ENCODE peak calls at places on chromosomes 7 and 10, in six cellular contexts. K is psoas muscle, E is cardiac fibroblast, W is IMR-90, B is endothelial cell, X is neural crest cell. J is an unnamed sample.

GRCh38 chr7:76325092-76325491 is 22.6 kb downstream of the HSPB1 start:
- DNase-seq in K (peak), E (no peak), W (no peak), B (no peak), X (no peak), J (no peak)

GRCh38 chr7:98086231-98086855 is 20.3 kb upstream of the LMTK2 start:
- DNase-seq in K (no peak), E (no peak), W (no peak), B (no peak), X (no peak), J (no peak)

GRCh38 chr7:37433166-37433565 is 15.5 kb downstream of the ELMO1 start:
- DNase-seq in K (no peak), E (no peak), W (no peak), B (no peak), X (no peak), J (no peak)

GRCh38 chr7:121429803-121430202 is 33.7 kb upstream of the FAM3C start:
- DNase-seq in K (no peak), E (no peak), W (no peak), B (no peak), X (no peak), J (no peak)

GRCh38 chr10:65571011-65571570 is 1354.7 kb upstream of the LRRTM3 start:
- DNase-seq in K (no peak), E (peak), W (no peak), B (no peak), X (no peak), J (no peak)

GRCh38 chr10:92082583-92083280 is 159.2 kb downstream of the BTAF1 start:
- DNase-seq in K (no peak), E (no peak), W (peak), B (no peak), X (no peak), J (no peak)

GRCh38 chr10:125003146-125003900 is 61.4 kb downstream of the ZRANB1 start:
- DNase-seq in K (peak), E (no peak), W (no peak), B (no peak), X (no peak), J (no peak)

GRCh38 chr10:81600185-81600584 is 274.8 kb upstream of the NRG3 start:
- DNase-seq in K (no peak), E (peak), W (no peak), B (no peak), X (no peak), J (no peak)

GRCh38 chr7:92421676-92422435 is 25.4 kb upstream of the GATAD1 start:
- DNase-seq in K (no peak), E (peak), W (peak), B (no peak), X (no peak), J (no peak)

GRCh38 chr10:60958892-60959601 is 15.1 kb upstream of the RHOBTB1 start:
- DNase-seq in K (no peak), E (peak), W (peak), B (no peak), X (no peak), J (no peak)

GRCh38 chr10:131853610-131853964 is 47.2 kb upstream of the PPP2R2D start:
- DNase-seq in K (no peak), E (no peak), W (no peak), B (no peak), X (no peak), J (no peak)

GRCh38 chr7:44460325-44460724 is 30.1 kb downstream of the NUDCD3 start:
- DNase-seq in K (no peak), E (no peak), W (no peak), B (no peak), X (no peak), J (peak)

GRCh38 chr7:36388423-36388822 is 1.2 kb upstream of the ANLN start:
- DNase-seq in K (no peak), E (no peak), W (no peak), B (no peak), X (no peak), J (no peak)

GRCh38 chr10:70381491-70382421 is 669 bp downstream of the LRRC20 start:
- DNase-seq in K (peak), E (peak), W (peak), B (peak), X (peak), J (peak)

GRCh38 chr7:18402488-18403183 is 92.9 kb upstream of the HDAC9 start:
- DNase-seq in K (no peak), E (peak), W (peak), B (no peak), X (no peak), J (no peak)

GRCh38 chr10:31669367-31669766 is 259.3 kb downstream of the ARHGAP12 start:
- DNase-seq in K (no peak), E (no peak), W (no peak), B (no peak), X (no peak), J (no peak)

GRCh38 chr10:91410638-91411367 is 659 bp downstream of the HECTD2 start:
- DNase-seq in K (no peak), E (peak), W (peak), B (no peak), X (no peak), J (peak)

GRCh38 chr7:67019562-67020390 is 23.1 kb downstream of the TYW1 start:
- DNase-seq in K (no peak), E (peak), W (peak), B (no peak), X (no peak), J (peak)

GRCh38 chr10:75398238-75398629 is 3.3 kb downstream of the ZNF503 start:
- DNase-seq in K (no peak), E (peak), W (no peak), B (no peak), X (no peak), J (no peak)

GRCh38 chr7:37540917-37541316 is 92.3 kb upstream of the ELMO1 start:
- DNase-seq in K (peak), E (no peak), W (no peak), B (no peak), X (no peak), J (no peak)

GRCh38 chr7:28984219-28984618 is 26.1 kb upstream of the TRIL start:
- DNase-seq in K (no peak), E (no peak), W (no peak), B (no peak), X (no peak), J (no peak)

GRCh38 chr10:84317174-84317573 is 11.2 kb upstream of the CCSER2 start:
- DNase-seq in K (no peak), E (no peak), W (no peak), B (no peak), X (no peak), J (no peak)

GRCh38 chr10:97163646-97164535 is 21.9 kb downstream of the SLIT1 start:
- DNase-seq in K (no peak), E (no peak), W (no peak), B (no peak), X (no peak), J (no peak)

GRCh38 chr10:131972474-131973071 is 9.2 kb downstream of the BNIP3 start:
- DNase-seq in K (peak), E (peak), W (peak), B (no peak), X (no peak), J (peak)

GRCh38 chr10:89003344-89003743 is 12.7 kb downstream of the FAS start:
- DNase-seq in K (no peak), E (no peak), W (peak), B (no peak), X (no peak), J (no peak)

GRCh38 chr10:109838592-109839244 is 84.6 kb downstream of the XPNPEP1 start:
- DNase-seq in K (no peak), E (no peak), W (no peak), B (no peak), X (no peak), J (no peak)

GRCh38 chr7:114364151-114364550 is 50.5 kb upstream of the FOXP2 start:
- DNase-seq in K (no peak), E (no peak), W (no peak), B (no peak), X (no peak), J (no peak)

GRCh38 chr10:100985336-100985735 is 2.0 kb downstream of the MRPL43 start:
- DNase-seq in K (peak), E (no peak), W (no peak), B (no peak), X (no peak), J (no peak)

GRCh38 chr10:133379152-133379800 is at the start of gene PAOX:
- DNase-seq in K (peak), E (peak), W (peak), B (peak), X (peak), J (peak)

GRCh38 chr10:99370993-99371392 is 41.8 kb downstream of the CNNM1 start:
- DNase-seq in K (no peak), E (peak), W (peak), B (peak), X (peak), J (peak)

GRCh38 chr10:5684971-5685763 is 529 bp downstream of the TASOR2 start:
- DNase-seq in K (peak), E (peak), W (peak), B (peak), X (peak), J (peak)

GRCh38 chr7:73988197-73988596 is 39.8 kb upstream of the ELN start:
- DNase-seq in K (no peak), E (peak), W (peak), B (no peak), X (peak), J (no peak)

GRCh38 chr7:31782411-31782991 is 95.5 kb downstream of the PPP1R17 start:
- DNase-seq in K (no peak), E (peak), W (peak), B (peak), X (peak), J (peak)

GRCh38 chr7:157541796-157542668 is 205.2 kb downstream of the DNAJB6 start:
- DNase-seq in K (peak), E (no peak), W (no peak), B (no peak), X (no peak), J (no peak)

GRCh38 chr7:100191775-100192174 is 14.1 kb downstream of the STAG3 start:
- DNase-seq in K (no peak), E (peak), W (peak), B (no peak), X (no peak), J (no peak)

GRCh38 chr7:100190059-100190711 is 12.5 kb downstream of the STAG3 start:
- DNase-seq in K (no peak), E (peak), W (peak), B (no peak), X (no peak), J (no peak)

GRCh38 chr7:100192951-100193350 is 15.2 kb downstream of the STAG3 start:
- DNase-seq in K (no peak), E (no peak), W (no peak), B (no peak), X (no peak), J (no peak)

GRCh38 chr7:100189061-100189460 is 11.3 kb downstream of the STAG3 start:
- DNase-seq in K (no peak), E (no peak), W (no peak), B (no peak), X (no peak), J (no peak)
- TF ChIP-seq CTCF in K (no peak), E (no peak), W (peak), B (no peak), X (peak), J (no peak)

DNA sequence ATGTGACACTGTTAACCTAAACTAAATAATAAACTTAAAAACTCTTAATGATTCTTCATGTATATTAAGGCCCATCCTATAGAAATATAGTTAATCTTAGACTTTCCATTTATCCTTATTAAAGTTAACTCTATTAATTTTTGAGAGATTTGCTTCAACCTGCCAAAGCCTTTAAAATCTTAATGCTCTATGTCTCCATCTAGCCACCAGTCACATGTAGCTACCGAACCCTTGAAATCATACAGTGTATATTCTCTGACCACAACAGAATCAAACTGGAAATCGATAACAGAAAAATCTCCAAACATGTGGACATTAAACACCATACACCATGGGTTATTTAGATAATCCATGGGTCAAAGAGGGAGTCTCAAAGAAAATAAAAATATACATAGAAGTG is 51.9 kb downstream of the ASZ1 start:
- DNase-seq in K (no peak), E (peak), W (peak), B (no peak), X (no peak), J (no peak)
- TF ChIP-seq CTCF in K (no peak), E (peak), W (peak), B (no peak), X (no peak), J (no peak)

DNA sequence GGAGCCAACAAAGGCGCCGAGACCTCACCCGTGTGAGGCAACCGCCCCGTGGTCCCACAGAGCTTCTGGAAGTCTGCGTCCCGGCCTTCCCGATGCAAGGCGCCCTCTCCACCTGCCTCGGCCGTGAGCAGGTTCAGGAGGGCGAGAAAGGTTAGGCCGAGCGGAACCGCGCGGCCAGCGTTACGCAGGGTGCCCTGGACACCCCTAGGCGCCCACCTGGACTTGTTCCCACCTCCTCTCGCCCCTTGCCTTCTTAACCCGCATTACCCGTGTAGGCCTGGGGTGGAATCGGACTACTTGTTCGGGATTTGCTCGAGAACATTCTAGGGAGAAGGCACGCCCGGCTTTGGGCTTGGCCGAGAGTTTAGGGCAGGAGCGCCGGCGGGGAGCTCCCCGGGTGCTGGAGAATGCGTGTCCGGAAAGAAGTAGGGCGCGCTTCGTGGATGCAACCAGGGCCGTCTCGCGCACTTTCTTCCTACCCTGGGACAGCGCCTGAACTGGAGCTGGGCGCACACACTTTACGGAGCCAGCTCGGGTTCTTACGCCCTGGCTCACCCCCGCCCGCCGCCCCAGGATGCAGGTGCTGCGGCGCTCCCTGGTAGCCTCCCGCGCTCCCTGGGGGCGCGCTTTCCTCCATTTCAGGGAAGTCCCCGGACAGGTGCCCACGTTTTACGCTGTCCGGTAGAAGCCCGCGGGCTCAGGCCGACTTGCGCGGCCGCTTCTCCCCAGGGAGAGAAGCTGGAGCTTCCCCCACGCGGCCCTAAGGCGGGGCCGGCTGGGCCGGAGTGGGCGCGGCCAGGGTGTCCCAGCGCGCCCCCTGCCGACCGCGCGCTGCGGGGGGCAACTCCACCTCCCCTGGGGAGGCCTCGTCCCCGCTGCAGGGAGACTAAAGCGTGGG is 74.5 kb downstream of the INSIG1 start:
- DNase-seq in K (peak), E (no peak), W (no peak), B (no peak), X (no peak), J (peak)
- TF ChIP-seq CTCF in K (peak), E (no peak), W (peak), B (peak), X (no peak), J (peak)

DNA sequence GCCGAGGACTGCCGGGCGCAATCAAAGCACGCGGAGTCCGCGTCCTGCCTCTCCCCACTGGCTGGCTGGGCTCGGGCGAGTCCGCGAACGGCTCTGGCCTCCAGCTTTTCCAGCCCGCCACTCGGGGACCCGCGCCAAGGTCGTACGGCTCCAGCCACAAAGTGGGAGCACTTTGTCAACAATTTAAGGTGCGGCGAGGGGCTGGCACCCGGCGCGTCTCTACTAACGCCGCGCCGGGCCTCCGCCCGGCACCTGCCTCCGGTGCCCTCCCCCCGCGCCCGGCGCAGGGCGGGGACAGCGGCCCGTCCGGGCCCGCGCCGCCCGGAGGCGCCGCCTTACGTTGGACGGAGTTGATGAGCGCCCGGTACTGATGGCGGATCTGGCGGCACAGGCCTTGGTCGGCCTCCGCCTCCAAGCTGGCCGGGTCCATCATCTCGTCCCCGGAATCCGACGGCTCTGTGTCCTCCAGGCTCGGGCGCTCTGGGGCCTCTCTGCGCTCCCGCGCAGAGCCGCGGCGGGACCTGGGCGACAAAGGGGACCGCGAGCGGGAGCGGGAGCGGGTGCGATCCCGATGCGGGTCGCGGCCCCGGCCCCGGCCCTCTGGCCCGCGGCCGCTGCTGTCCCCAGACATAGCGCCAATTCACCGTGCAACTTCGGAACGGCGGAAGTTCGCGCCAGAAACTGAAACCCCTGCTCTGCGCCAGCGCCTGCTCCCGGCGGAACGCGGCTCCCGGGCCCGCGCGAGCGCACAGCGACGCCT is at the start of gene NSMCE4A:
- DNase-seq in K (peak), E (peak), W (peak), B (peak), X (peak), J (peak)
- TF ChIP-seq CTCF in K (no peak), E (no peak), W (peak), B (no peak), X (peak), J (no peak)

J was measured in activated CD8-positive, alpha-beta T cell treated with anti-CD3 and anti-CD28 coated beads for 36 hours.